ENCODE peak calls at places on chromosomes 13 and 19, in four cellular contexts. I is K562, H is H1, V is HepG2. W is an unnamed sample.

GRCh38 chr13:48542581-48543341 is 9.9 kb upstream of the RCBTB2 start:
- DNase-seq in V (peak; percentile 23), I (no peak), H (peak; percentile 49), W (peak; percentile 86)

GRCh38 chr19:38556521-38557174 is 61.1 kb downstream of the MAP4K1 start:
- DNase-seq in I (peak; percentile 32), V (no peak), H (no peak), W (no peak)

GRCh38 chr19:51076602-51077213 is 6.0 kb downstream of the KLK14 start:
- DNase-seq in I (no peak), V (no peak), H (no peak), W (no peak)

GRCh38 chr19:33302974-33303790 is 848 bp upstream of the CEBPA start:
- DNase-seq in H (peak; percentile 70), V (no peak), I (no peak), W (peak; percentile 34)

GRCh38 chr19:12983561-12984142 is 11.6 kb upstream of the NFIX start:
- DNase-seq in V (peak; percentile 53), I (peak; percentile 79), H (peak; percentile 97), W (peak; percentile 83)

GRCh38 chr19:800360-801029 is 3.2 kb downstream of the PTBP1 start:
- DNase-seq in I (peak; percentile 58), V (peak; percentile 70), H (no peak), W (peak; percentile 23)

GRCh38 chr19:55640043-55640576 is 692 bp upstream of the ZNF580 start:
- DNase-seq in V (no peak), H (no peak), I (peak; percentile 81), W (peak; percentile 80)

GRCh38 chr19:6708346-6708745 is 12.1 kb downstream of the C3 start:
- DNase-seq in H (no peak), V (no peak), I (no peak), W (no peak)

GRCh38 chr19:2208975-2209374 is 27.2 kb downstream of the PLEKHJ1 start:
- DNase-seq in I (no peak), V (no peak), H (no peak), W (no peak)

GRCh38 chr13:64798422-64798821 is 2431.7 kb downstream of the PCDH9 start:
- DNase-seq in I (no peak), H (no peak), V (no peak), W (no peak)

GRCh38 chr13:20399515-20399914 is 126.1 kb downstream of the CRYL1 start:
- DNase-seq in I (no peak), V (no peak), H (no peak), W (no peak)
- TF ChIP-seq JUN in I (no peak), V (no peak), H (no peak), W (no peak)

GRCh38 chr13:110565296-110565695 is 3.8 kb upstream of the RAB20 start:
- DNase-seq in V (no peak), I (no peak), H (no peak), W (no peak)

GRCh38 chr13:110571897-110572777 is 10.6 kb upstream of the RAB20 start:
- DNase-seq in V (no peak), H (no peak), I (no peak), W (no peak)

GRCh38 chr13:110570886-110571285 is 9.4 kb upstream of the RAB20 start:
- DNase-seq in H (no peak), I (no peak), V (no peak), W (no peak)

GRCh38 chr13:110566201-110566600 is 4.7 kb upstream of the RAB20 start:
- DNase-seq in I (no peak), V (no peak), H (no peak), W (no peak)

DNA sequence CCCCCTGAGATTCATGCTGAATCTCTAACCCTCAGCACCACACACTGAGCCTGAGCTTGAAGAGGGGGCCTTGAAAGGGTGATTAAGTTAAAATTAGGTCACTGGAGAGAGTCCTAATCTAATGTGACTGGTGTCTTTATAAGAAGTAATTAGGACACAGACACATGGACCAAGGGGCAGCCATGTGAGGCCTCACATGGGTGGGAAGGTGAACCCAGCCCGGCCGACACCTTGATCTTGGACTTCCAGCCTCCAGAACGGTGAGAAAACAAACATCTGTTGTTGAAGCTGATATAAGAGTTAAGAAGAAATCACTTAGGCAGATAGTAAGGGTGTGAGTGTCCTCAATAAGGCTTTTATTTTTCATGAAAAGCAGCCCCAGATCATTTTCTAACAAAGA is 7.1 kb upstream of the RAB20 start:
- DNase-seq in V (no peak), I (no peak), H (no peak), W (no peak)
- TF ChIP-seq MAX in V (no peak), I (no peak), H (no peak), W (no peak)

GRCh38 chr13:98377635-98378378 is 199.1 kb downstream of the STK24 start:
- DNase-seq in I (no peak), H (no peak), V (no peak), W (no peak)
- H2AFZ ChIP-seq in I (no peak overlapping the region), H (no peak overlapping the region), V (no peak overlapping the region), W (no peak overlapping the region)

GRCh38 chr19:15200575-15201364 is at the start of gene NOTCH3:
- DNase-seq in I (no peak), V (no peak), H (peak; percentile 77), W (no peak)
- TF ChIP-seq JUN in I (no peak), V (no peak), H (no peak), W (no peak)

GRCh38 chr13:50403311-50403710 is 388.1 kb downstream of the KCNRG start:
- DNase-seq in I (no peak), V (peak; percentile 78), H (no peak), W (no peak)
- TF ChIP-seq MAX in I (no peak), V (no peak), H (no peak), W (no peak)